ENCODE peak calls at places on chromosomes 6 and 20, in nine cellular contexts. A is GM23338, I is Panc1, T is foreskin keratinocyte, X is neural progenitor cell, U is cardiac muscle cell, G is glutamatergic neuron, E is ovary, L is tibial artery. W is an unnamed sample.

GRCh38 chr20:40798066-40798465 is 109.0 kb upstream of the MAFB start:
- DNase-seq in A (no peak), I (no peak), T (no peak), X (no peak), U (no peak), G (no peak), E (no peak), L (no peak), W (no peak)

GRCh38 chr6:37276916-37277509 is 19.1 kb upstream of the TMEM217 start:
- DNase-seq in A (no peak), I (no peak), T (no peak), X (no peak), U (no peak), G (no peak), E (no peak), L (no peak), W (no peak)

GRCh38 chr20:58938541-58938940 is 42.5 kb upstream of the NELFCD start:
- DNase-seq in A (no peak), I (no peak), T (no peak), X (no peak), U (no peak), G (no peak), E (no peak), L (no peak), W (no peak)

GRCh38 chr6:5851261-5851757 is 155.4 kb downstream of the NRN1 start:
- DNase-seq in A (peak), I (no peak), T (no peak), X (peak), U (peak), G (peak), E (no peak), L (no peak), W (peak)

GRCh38 chr6:15329154-15329781 is 83.4 kb downstream of the JARID2 start:
- DNase-seq in A (no peak), I (no peak), T (peak), X (peak), U (no peak), G (no peak), E (no peak), L (no peak), W (no peak)

GRCh38 chr6:32148722-32149576 is 2.8 kb downstream of the PRRT1 start:
- DNase-seq in A (peak), I (no peak), T (peak), X (peak), U (no peak), G (peak), E (peak), L (peak), W (peak)

GRCh38 chr6:2192971-2193370 is 52.4 kb downstream of the GMDS start:
- DNase-seq in A (no peak), I (no peak), T (no peak), X (no peak), U (no peak), G (no peak), E (no peak), L (no peak), W (no peak)

GRCh38 chr6:143613749-143614148 is 64.0 kb upstream of the PHACTR2 start:
- DNase-seq in A (no peak), I (no peak), T (no peak), X (no peak), U (no peak), G (no peak), E (no peak), L (no peak), W (no peak)

GRCh38 chr6:117506180-117506835 is 23.8 kb downstream of the DCBLD1 start:
- DNase-seq in A (peak), I (no peak), T (no peak), X (peak), U (no peak), G (no peak), E (no peak), L (no peak), W (no peak)

GRCh38 chr6:34241351-34242215 is 4.9 kb downstream of the HMGA1 start:
- DNase-seq in A (no peak), I (no peak), T (no peak), X (no peak), U (no peak), G (no peak), E (peak), L (no peak), W (no peak)

GRCh38 chr6:19349429-19349828 is 487.7 kb upstream of the ID4 start:
- DNase-seq in A (no peak), I (no peak), T (no peak), X (no peak), U (no peak), G (no peak), E (no peak), L (no peak), W (no peak)

GRCh38 chr6:73728548-73729205 is 32.7 kb downstream of the CD109 start:
- DNase-seq in A (no peak), I (no peak), T (no peak), X (no peak), U (no peak), G (no peak), E (no peak), L (no peak), W (no peak)

GRCh38 chr20:10306440-10307358 is 88.1 kb downstream of the SNAP25 start:
- DNase-seq in A (no peak), I (no peak), T (peak), X (no peak), U (no peak), G (no peak), E (no peak), L (no peak), W (no peak)

GRCh38 chr6:14775528-14775927 is 470.3 kb upstream of the JARID2 start:
- DNase-seq in A (no peak), I (no peak), T (no peak), X (no peak), U (no peak), G (no peak), E (no peak), L (no peak), W (no peak)

GRCh38 chr20:3175270-3175669 is 1.9 kb upstream of the LZTS3 start:
- DNase-seq in A (no peak), I (no peak), T (no peak), X (no peak), U (no peak), G (no peak), E (no peak), L (no peak), W (no peak)

GRCh38 chr6:28137458-28138020 is 4.1 kb upstream of the ZKSCAN8 start:
- DNase-seq in A (no peak), I (no peak), T (peak), X (no peak), U (no peak), G (no peak), E (no peak), L (no peak), W (no peak)

GRCh38 chr20:54585222-54585621 is 109.8 kb downstream of the DOK5 start:
- DNase-seq in A (no peak), I (no peak), T (no peak), X (no peak), U (no peak), G (no peak), E (no peak), L (no peak), W (no peak)

GRCh38 chr20:23668477-23668951 is 20.3 kb downstream of the CST4 start:
- DNase-seq in A (peak), I (peak), T (no peak), X (peak), U (peak), G (peak), E (peak), L (peak), W (peak)

DNA sequence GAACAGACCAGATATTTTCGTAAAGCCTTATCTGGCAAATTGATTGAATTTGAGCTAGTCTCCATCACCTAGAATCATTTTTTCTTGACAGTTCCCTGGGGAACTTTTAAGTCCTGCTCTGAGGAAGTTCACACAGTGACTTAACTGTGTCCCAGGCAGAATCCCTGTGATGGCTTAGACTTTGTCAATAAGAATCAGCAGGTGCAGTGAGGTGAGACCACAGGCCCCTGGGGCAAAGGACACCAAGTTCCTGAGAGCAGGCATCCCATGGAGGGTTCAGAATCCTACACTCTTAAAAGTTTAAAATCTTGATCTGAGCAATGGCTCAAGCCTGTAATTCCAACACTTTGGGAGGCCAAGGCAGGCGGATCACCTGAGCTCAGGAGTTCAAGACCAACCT is 13.0 kb downstream of the KIF16B start:
- DNase-seq in A (no peak), I (no peak), T (no peak), X (no peak), U (no peak), G (no peak), E (no peak), L (no peak), W (no peak)
- TF ChIP-seq CTCF in A (no peak), I (no peak), T (no peak), X (no peak), U (no peak), G (no peak), E (no peak), L (no peak), W (no peak)

DNA sequence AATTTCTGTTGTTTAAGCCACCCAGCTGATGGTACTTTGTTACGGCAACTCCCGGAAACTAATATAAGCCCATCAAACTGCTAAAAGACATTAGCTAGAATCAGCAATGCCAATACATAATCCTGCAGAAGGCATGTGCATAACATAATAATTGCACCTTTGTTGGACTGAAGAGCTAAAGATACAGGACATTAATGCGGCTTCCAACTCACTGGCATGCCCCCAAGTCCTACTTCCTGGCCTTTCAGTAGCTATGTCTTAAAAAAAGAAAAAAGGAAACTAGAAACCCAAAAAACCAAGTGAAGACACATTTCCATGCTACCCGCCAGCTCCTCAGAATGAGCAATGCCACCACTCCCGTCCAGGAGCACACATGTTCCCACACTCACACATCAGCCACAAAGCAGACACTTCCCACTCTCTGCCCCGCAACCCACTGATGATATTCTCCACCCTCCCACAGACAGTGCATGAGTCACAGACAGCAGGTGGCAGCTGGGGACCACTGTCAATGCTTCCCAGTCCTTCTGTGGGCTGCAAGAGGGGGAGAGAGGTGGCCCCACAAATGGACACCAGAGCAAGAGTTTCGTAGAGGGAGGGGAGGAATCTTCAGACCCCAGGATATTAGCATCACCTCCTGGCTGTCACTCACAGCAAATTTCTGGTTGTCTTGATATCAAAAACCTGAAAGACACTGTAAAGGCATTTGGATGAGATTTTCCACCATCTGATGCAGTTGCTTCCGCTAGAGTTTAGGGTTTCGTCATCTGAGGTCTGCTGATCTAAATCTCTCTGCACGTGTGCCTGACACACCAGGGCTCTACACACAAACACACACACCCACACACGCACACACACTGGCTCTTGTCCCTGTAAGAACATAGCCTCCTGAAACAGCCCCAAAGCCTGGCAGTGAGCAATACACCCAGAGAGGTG is 32.8 kb downstream of the GFOD1 start:
- DNase-seq in A (no peak), I (no peak), T (no peak), X (no peak), U (no peak), G (no peak), E (no peak), L (peak), W (no peak)
- TF ChIP-seq CTCF in A (no peak), I (no peak), T (no peak), X (no peak), U (no peak), G (no peak), E (no peak), L (peak), W (no peak)

GRCh38 chr20:19628570-19629134 is 129.4 kb upstream of the RIN2 start:
- DNase-seq in A (peak), I (peak), T (peak), X (peak), U (peak), G (peak), E (no peak), L (peak), W (peak)
- TF ChIP-seq CTCF in A (peak), I (peak), T (peak), X (peak), U (peak), G (peak), E (no peak), L (peak), W (peak)

GRCh38 chr6:124400600-124400999 is 561.6 kb upstream of the RNF217 start:
- DNase-seq in A (no peak), I (no peak), T (no peak), X (no peak), U (peak), G (no peak), E (no peak), L (no peak), W (no peak)
- TF ChIP-seq CTCF in A (no peak), I (peak), T (no peak), X (peak), U (no peak), G (no peak), E (no peak), L (no peak), W (no peak)

GRCh38 chr6:40881501-40881900 is 157.5 kb downstream of the UNC5CL start:
- DNase-seq in A (no peak), I (no peak), T (no peak), X (no peak), U (no peak), G (no peak), E (no peak), L (no peak), W (no peak)

GRCh38 chr6:40876336-40876735 is 162.7 kb downstream of the UNC5CL start:
- DNase-seq in A (no peak), I (no peak), T (no peak), X (no peak), U (no peak), G (no peak), E (no peak), L (no peak), W (no peak)

GRCh38 chr6:40882321-40882720 is 156.7 kb downstream of the UNC5CL start:
- DNase-seq in A (no peak), I (no peak), T (no peak), X (no peak), U (peak), G (peak), E (no peak), L (no peak), W (no peak)

GRCh38 chr6:40877362-40877761 is 161.7 kb downstream of the UNC5CL start:
- DNase-seq in A (no peak), I (no peak), T (peak), X (no peak), U (no peak), G (no peak), E (no peak), L (no peak), W (no peak)

DNA sequence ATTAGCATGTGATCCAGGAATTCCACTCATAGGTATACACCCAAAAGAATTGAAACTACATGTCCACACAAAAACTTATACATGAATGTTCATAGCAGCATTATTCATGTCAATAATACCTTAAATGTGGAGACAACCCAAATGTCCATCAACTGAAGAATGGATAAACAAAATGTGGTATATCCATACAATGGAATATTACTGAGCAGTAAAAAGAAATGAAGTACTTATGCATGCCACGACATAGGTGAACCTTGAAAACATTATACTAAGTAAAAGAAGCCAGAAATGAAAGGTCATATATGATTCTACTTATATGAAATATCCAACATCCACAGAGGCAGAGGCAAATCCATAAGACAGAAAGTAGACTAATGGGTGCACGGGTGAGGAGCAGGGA is 159.9 kb downstream of the UNC5CL start:
- DNase-seq in A (no peak), I (no peak), T (no peak), X (no peak), U (no peak), G (no peak), E (no peak), L (no peak), W (no peak)
- TF ChIP-seq CTCF in A (no peak), I (no peak), T (no peak), X (no peak), U (no peak), G (no peak), E (no peak), L (no peak), W (no peak)

GRCh38 chr6:30075094-30075986 is at the start of gene RNF39:
- DNase-seq in A (peak), I (no peak), T (peak), X (peak), U (no peak), G (peak), E (no peak), L (no peak), W (peak)
- TF ChIP-seq CTCF in A (peak), I (peak), T (peak), X (peak), U (peak), G (peak), E (peak), L (no peak), W (peak)

DNA sequence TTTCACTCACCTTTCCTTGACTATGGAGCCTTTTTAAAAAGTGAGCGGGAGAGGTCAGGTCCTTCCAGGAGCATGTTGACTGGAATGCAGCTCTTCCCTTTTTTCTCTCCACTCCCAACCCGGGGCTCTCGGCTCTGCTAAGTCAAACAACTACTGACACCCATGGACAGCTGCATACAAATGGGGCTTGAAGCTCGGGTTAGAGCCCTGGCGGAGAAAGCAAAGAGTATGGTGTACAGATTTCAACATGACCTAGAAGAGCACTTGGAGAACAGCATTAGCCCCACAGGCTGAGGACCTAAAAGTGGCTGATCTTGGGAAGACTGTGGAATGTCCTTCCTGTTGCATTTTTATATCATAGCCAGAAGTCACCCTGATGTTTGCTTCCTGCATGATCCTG is 162.0 kb upstream of the STMND1 start:
- DNase-seq in A (no peak), I (no peak), T (no peak), X (no peak), U (no peak), G (no peak), E (no peak), L (no peak), W (no peak)
- TF ChIP-seq CTCF in A (no peak), I (no peak), T (no peak), X (no peak), U (no peak), G (no peak), E (no peak), L (no peak), W (no peak)

GRCh38 chr20:13034115-13034514 is 25.3 kb downstream of the SPTLC3 start:
- DNase-seq in A (no peak), I (no peak), T (no peak), X (no peak), U (no peak), G (no peak), E (no peak), L (no peak), W (no peak)

GRCh38 chr20:13035399-13036173 is 26.8 kb downstream of the SPTLC3 start:
- DNase-seq in A (no peak), I (no peak), T (no peak), X (no peak), U (no peak), G (no peak), E (no peak), L (no peak), W (no peak)

GRCh38 chr20:13037727-13038126 is 29.0 kb downstream of the SPTLC3 start:
- DNase-seq in A (no peak), I (no peak), T (no peak), X (no peak), U (no peak), G (no peak), E (no peak), L (no peak), W (no peak)

GRCh38 chr20:13031751-13032150 is 23.0 kb downstream of the SPTLC3 start:
- DNase-seq in A (no peak), I (no peak), T (no peak), X (no peak), U (no peak), G (no peak), E (no peak), L (no peak), W (no peak)

DNA sequence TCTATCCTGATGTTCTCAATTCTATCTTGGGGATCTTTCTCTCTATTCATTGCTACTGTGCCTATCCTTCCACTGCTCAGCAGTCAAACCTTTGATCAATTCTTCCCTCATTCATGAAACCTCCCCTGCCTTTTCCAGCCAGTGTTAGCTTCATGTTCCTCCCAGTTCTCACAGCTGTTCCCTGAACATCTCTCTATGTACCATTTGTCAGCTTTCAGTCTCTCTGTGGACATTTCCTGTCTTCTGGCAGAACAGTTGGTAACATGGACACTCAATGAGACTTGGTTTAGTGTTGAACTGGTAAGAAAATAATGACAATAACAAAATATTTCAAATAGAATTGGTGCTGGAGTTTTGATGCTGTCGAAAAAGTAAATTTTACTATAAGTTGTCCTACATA is 26.2 kb downstream of the SPTLC3 start:
- DNase-seq in A (no peak), I (no peak), T (no peak), X (no peak), U (no peak), G (no peak), E (no peak), L (no peak), W (no peak)
- TF ChIP-seq CTCF in A (no peak), I (no peak), T (no peak), X (no peak), U (no peak), G (no peak), E (no peak), L (no peak), W (no peak)